ENCODE peak calls at places on chromosomes 7 and 10, in five cellular contexts. S is A549; G is CD4-positive, alpha-beta memory T cell; N is H7; J is hypothalamus. R is an unnamed sample.

GRCh38 chr7:155466814-155467675 is 9.1 kb downstream of the EN2 start:
- DNase-seq in S (no peak), G (no peak), N (peak; percentile 95), J (no peak), R (peak; percentile 32)

GRCh38 chr7:48063985-48064384 is 25.1 kb upstream of the UPP1 start:
- DNase-seq in S (no peak), G (no peak), N (no peak), J (no peak), R (no peak)

GRCh38 chr7:2929321-2930201 is 85.5 kb upstream of the GNA12 start:
- DNase-seq in S (no peak), G (no peak), N (peak; percentile 41), J (no peak), R (no peak)

GRCh38 chr7:139598642-139599041 is 75.2 kb downstream of the CLEC2L start:
- DNase-seq in S (peak; percentile 9), G (no peak), N (no peak), J (no peak), R (no peak)

GRCh38 chr10:77888356-77888703 is 38.2 kb downstream of the DLG5 start:
- DNase-seq in S (no peak), G (no peak), N (no peak), J (no peak), R (no peak)

GRCh38 chr10:1601371-1601906 is 135.9 kb downstream of the ADARB2 start:
- DNase-seq in S (no peak), G (no peak), N (no peak), J (no peak), R (no peak)

GRCh38 chr7:133695976-133696531 is 431.1 kb upstream of the LRGUK start:
- DNase-seq in S (no peak), G (no peak), N (no peak), J (no peak), R (no peak)

GRCh38 chr7:38232475-38233366 is 40.7 kb downstream of the TARP start:
- DNase-seq in S (no peak), G (peak; percentile 89), N (no peak), J (no peak), R (peak; percentile 2)

GRCh38 chr7:154741131-154741530 is 261.8 kb downstream of the PAXIP1 start:
- DNase-seq in S (no peak), G (no peak), N (no peak), J (no peak), R (no peak)

R was measured in CD4-positive, CD25-positive, alpha-beta regulatory T cell.